ENCODE peak calls at places on chromosomes 7 and 10, in seven cellular contexts. B is trophoblast cell, U is H1, Y is mesenchymal stem cell, W is IMR-90, L is neuronal stem cell, H is H9. J is an unnamed sample.

GRCh38 chr10:132783865-132784581 is 1.9 kb downstream of the NKX6-2 start:
- DNase-seq in Y (no peak), W (no peak), L (no peak), H (no peak), U (no peak), B (no peak), J (no peak)

GRCh38 chr7:7257899-7258692 is 75.8 kb downstream of the C1GALT1 start:
- DNase-seq in H (no peak), B (peak), Y (peak), L (no peak), U (no peak), W (peak), J (no peak)

GRCh38 chr7:158586499-158587191 is 978 bp downstream of the PTPRN2 start:
- DNase-seq in U (no peak), W (no peak), Y (no peak), H (no peak), B (no peak), L (no peak), J (no peak)

GRCh38 chr7:141609566-141609965 is 58.4 kb downstream of the AGK start:
- DNase-seq in B (no peak), L (no peak), Y (no peak), W (no peak), H (peak), U (no peak), J (peak)

GRCh38 chr7:28643369-28644340 is 231.3 kb downstream of the CREB5 start:
- DNase-seq in H (peak), Y (no peak), L (no peak), U (peak), B (peak), W (no peak), J (peak)

GRCh38 chr7:140719711-140720110 is 23.2 kb downstream of the NDUFB2 start:
- DNase-seq in Y (no peak), B (no peak), W (peak), U (no peak), L (no peak), H (no peak), J (no peak)

GRCh38 chr7:106623846-106624245 is 37.1 kb downstream of the CCDC71L start:
- DNase-seq in L (no peak), B (peak), W (peak), H (no peak), U (no peak), Y (peak), J (no peak)

GRCh38 chr7:102874966-102875365 is 37.8 kb upstream of the LRRC17 start:
- DNase-seq in H (no peak), B (peak), W (no peak), Y (peak), L (no peak), U (no peak), J (no peak)

GRCh38 chr7:102320601-102321350 is 34.1 kb downstream of the SH2B2 start:
- DNase-seq in W (no peak), U (no peak), B (no peak), Y (no peak), L (no peak), H (no peak), J (no peak)

GRCh38 chr7:120950026-120950538 is 495 bp upstream of the ING3 start:
- DNase-seq in H (no peak), W (no peak), L (no peak), Y (no peak), U (no peak), B (no peak), J (no peak)

GRCh38 chr10:4183761-4184261 is 398.8 kb upstream of the KLF6 start:
- DNase-seq in Y (peak), U (no peak), B (no peak), W (peak), L (no peak), H (no peak), J (no peak)

GRCh38 chr7:44697136-44698045 is 51.3 kb upstream of the ZMIZ2 start:
- DNase-seq in H (no peak), U (no peak), Y (no peak), B (peak), L (no peak), W (no peak), J (no peak)

GRCh38 chr10:21603721-21604120 is 69.7 kb downstream of the MLLT10 start:
- DNase-seq in H (no peak), B (no peak), W (no peak), U (no peak), L (no peak), Y (no peak), J (peak)

GRCh38 chr7:86914468-86915054 is 144.9 kb downstream of the ELAPOR2 start:
- DNase-seq in W (peak), Y (peak), H (no peak), L (no peak), U (no peak), B (peak), J (peak)

GRCh38 chr7:2800923-2801682 is 43.0 kb downstream of the GNA12 start:
- DNase-seq in H (no peak), Y (peak), L (no peak), U (no peak), W (peak), B (no peak), J (no peak)

GRCh38 chr10:78025685-78026364 is 3.5 kb downstream of the POLR3A start:
- DNase-seq in U (no peak), L (no peak), B (no peak), W (peak), Y (no peak), H (no peak), J (no peak)

DNA sequence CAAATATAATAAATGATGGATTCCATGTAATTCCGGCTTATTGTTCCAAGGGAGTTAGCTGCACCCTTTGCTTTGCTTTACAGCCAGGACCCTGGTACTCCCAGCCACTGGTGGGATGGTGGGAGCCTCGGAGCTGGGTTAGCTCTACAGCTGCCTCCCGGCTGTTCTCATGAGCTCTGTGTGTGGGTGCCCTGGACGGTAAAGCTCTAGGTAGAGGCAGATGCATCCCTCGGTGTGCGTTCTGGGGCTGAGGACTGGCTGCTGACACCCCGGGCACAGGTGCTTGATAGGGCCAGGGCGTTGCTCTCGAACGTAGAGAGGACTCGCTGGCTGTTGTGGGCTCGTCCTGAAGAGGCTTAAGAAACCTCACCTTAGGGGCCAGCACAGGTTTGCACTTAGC is 50.1 kb downstream of the PFKP start:
- DNase-seq in Y (no peak), H (no peak), L (no peak), U (no peak), W (no peak), B (no peak), J (no peak)
- H2BK120ac ChIP-seq in Y (no peak), H (no peak), L (no peak), U (no peak), W (no peak), B (no peak), J (no peak)

DNA sequence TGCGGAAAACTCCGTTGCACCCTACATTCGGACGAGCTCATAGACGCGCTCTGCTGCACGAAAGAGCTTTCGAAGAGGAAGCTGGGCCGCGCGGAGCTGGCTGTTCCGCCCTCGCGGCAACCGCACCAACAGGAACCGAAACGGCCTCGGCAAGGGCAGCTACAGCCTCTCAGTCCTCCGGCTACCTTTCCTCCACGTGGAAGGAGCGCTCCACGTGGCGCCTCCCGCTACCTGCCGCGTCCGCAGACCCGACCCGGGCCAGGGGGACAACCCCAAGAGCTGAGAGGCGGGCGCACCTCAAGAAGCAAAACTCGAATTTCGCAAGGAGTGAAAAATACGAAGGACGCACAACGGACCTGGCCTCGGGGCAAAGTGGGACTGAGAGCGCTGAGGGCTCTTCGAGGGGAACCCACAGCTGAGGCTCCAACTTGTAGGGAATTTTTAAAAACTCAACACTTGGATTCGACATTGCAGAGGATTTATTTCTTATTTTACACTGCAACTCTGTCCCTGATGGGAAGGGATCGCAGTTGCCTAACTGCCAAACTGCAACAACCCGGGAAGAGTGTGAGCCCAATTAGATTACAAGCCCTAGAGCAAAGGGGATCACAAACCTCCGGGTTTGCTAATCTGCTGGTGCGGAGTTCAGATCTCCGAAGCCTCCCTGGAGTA is 1.4 kb downstream of the HPSE2 start:
- DNase-seq in B (peak), L (no peak), W (peak), U (no peak), H (peak), Y (peak), J (peak)
- H2AK5ac ChIP-seq in B (no peak), L (peak), W (no peak), U (no peak), H (no peak), Y (no peak), J (no peak)

GRCh38 chr10:16996530-16996964 is 133.1 kb downstream of the CUBN start:
- DNase-seq in L (no peak), W (peak), H (no peak), U (no peak), Y (peak), B (no peak), J (peak)
- H3K27ac ChIP-seq in L (no peak), W (peak), H (no peak), U (no peak), Y (no peak), B (no peak), J (no peak)

DNA sequence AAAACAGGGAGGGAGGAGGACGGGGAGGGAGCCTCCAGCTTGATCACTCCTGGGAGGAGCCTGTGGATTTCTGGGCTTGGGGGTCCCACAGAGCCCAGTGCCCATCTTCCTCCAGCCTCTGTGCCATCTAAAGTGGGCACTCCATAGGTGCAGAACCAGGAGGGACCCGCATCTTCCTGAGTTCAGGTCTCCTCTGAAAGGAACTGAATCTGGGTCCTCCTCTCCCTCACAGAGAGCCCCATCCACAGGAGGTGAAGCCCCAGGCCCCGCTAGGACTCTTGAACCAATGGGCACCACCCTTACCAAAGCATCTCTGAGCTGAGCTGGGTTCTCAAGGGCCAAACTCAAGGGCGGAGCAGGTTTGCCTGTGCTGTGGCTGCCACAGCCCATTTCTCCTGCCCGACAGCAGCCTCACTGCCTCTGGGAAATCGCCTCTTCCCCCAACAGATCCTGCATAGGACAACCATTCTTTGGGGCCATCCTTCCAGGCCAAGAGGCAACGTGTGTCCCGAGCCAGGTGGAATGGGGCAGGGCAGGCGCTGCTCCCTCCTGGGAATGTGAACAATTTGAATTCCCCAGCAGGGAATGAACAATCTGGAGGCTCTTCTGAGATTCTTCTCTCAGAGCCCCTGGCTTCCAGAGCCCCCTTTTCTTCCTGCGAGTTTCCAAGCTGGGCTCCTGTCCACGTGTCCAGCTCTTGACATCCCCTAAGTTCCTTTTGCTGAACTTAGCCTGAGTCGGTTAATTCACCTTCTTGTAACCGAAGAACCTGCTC is 411.0 kb upstream of the FOXK1 start:
- DNase-seq in H (no peak), Y (no peak), U (no peak), B (peak), L (no peak), W (no peak), J (peak)
- H2BK120ac ChIP-seq in H (no peak), Y (no peak), U (no peak), B (no peak), L (no peak), W (no peak), J (no peak)

GRCh38 chr10:45644527-45644926 is 28.0 kb downstream of the ZFAND4 start:
- DNase-seq in B (no peak), L (no peak), H (no peak), W (no peak), Y (no peak), U (no peak), J (no peak)
- H2AK5ac ChIP-seq in B (no peak), L (no peak), H (no peak), W (no peak), Y (no peak), U (no peak), J (no peak)

GRCh38 chr10:127079348-127079747 is 117.0 kb downstream of the INSYN2A start:
- DNase-seq in L (no peak), H (no peak), W (no peak), B (no peak), Y (no peak), U (no peak), J (no peak)
- H3K27ac ChIP-seq in L (no peak), H (no peak), W (no peak), B (no peak), Y (no peak), U (no peak), J (no peak)

DNA sequence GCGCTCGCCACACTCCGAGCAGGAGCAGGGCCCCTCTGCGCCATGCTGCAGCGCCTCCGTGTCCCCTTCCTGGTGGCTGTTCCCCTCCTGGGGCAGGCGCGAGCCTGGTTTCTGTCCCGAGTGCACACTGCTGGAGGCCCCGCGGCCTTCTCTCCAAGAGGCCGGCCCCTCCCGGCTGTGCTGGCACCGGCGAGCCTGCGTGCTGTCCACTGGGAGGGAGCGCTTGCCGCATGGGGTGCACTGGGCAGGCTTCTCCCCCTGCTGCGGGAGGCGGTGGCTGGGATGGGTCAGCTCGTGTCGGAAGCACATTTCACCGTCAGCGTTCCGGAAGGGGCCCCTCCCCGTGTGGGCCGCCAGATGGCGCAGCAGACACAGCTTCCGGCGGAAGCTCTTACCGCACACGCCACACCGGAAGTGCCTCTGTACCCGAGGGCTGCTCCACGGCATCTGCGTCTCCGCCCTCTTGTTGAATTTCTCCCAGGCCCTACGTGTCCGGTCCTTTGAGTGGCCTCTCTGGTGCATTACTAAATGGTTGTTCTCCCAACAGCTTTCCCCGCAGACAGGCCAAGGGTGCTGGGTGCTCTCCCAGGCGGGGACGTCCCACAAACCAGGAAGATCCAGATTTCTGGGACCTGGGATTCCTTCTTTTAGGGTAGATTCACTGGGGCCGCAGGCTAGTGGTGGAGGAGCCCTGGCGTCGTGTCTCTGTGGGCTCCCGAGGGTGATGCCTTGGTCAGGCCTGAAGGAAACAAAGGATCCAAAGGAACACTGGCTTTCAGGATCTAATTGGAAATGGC is 18.7 kb downstream of the ZNF786 start:
- DNase-seq in W (peak), U (peak), Y (peak), H (peak), B (peak), L (peak), J (peak)
- H2BK120ac ChIP-seq in W (no peak), U (no peak), Y (no peak), H (no peak), B (no peak), L (no peak), J (no peak)

GRCh38 chr10:45427956-45428338 is 53.9 kb downstream of the ALOX5 start:
- DNase-seq in L (no peak), B (no peak), H (no peak), Y (no peak), W (no peak), U (no peak), J (no peak)
- H2AK5ac ChIP-seq in L (no peak), B (no peak), H (no peak), Y (no peak), W (no peak), U (no peak), J (no peak)

GRCh38 chr7:135715055-135715522 is 12.9 kb downstream of the SLC13A4 start:
- DNase-seq in B (no peak), W (no peak), L (no peak), U (no peak), H (no peak), Y (no peak), J (no peak)
- H3K27ac ChIP-seq in B (peak), W (no peak), L (no peak), U (no peak), H (no peak), Y (no peak), J (no peak)

DNA sequence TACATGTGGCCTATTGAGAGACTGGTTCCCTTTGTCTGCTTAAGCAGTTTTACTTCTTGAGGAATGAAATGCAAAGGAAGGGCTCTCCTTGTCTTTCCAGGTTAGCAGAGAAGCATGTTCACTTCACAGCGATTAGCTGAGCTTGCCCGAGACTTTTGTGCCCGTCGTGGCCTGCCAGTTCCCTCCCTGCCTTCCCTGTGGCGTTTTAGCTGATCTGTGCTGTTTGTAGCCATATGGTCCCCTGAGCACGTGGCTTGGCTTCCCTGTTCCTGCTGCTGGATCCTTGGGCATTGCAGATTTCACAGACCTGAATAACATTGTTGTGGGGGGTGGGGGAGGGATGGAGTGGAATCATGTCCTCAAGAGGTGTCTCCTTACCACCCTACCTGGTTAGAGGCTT is 61.8 kb downstream of the SND1 start:
- DNase-seq in W (no peak), Y (no peak), B (no peak), L (no peak), H (no peak), U (no peak), J (no peak)
- H2BK120ac ChIP-seq in W (no peak), Y (no peak), B (no peak), L (no peak), H (no peak), U (no peak), J (no peak)

J was measured in mesendoderm.